ENCODE peak calls at places on chromosomes 12 and 14, in ten cellular contexts. W, I, M, L, Z, Y, G, K, O and S are unnamed samples.

GRCh38 chr12:121427556-121428055 is 27.7 kb downstream of the RNF34 start:
- DNase-seq in W (no peak), I (no peak), M (no peak), L (no peak), Z (no peak), Y (no peak), G (no peak), K (no peak), O (no peak), S (no peak)

GRCh38 chr14:79514700-79515099 is 696.6 kb downstream of the DIO2 start:
- DNase-seq in W (no peak), I (no peak), M (peak; percentile 61), L (no peak), Z (no peak), Y (no peak), G (no peak), K (peak; percentile 4), O (no peak), S (no peak)

GRCh38 chr12:118237053-118237665 is 101.2 kb downstream of the PEBP1 start:
- DNase-seq in W (no peak), I (peak; percentile 70), M (no peak), L (no peak), Z (no peak), Y (no peak), G (no peak), K (no peak), O (no peak), S (no peak)

GRCh38 chr12:7093892-7094291 is 1.6 kb upstream of the C1R start:
- DNase-seq in W (no peak), I (no peak), M (peak; percentile 32), L (no peak), Z (no peak), Y (no peak), G (no peak), K (peak; percentile 89), O (peak; percentile 42), S (no peak)

GRCh38 chr12:68611094-68611818 is 557 bp downstream of the RAP1B start:
- DNase-seq in W (peak; percentile 35), I (peak; percentile 65), M (peak; percentile 71), L (peak; percentile 65), Z (peak; percentile 18), Y (peak; percentile 34), G (peak; percentile 34), K (peak; percentile 69), O (peak; percentile 81), S (peak; percentile 67)

GRCh38 chr12:32497864-32498263 is 98.5 kb downstream of the FGD4 start:
- DNase-seq in W (no peak), I (no peak), M (no peak), L (no peak), Z (no peak), Y (no peak), G (no peak), K (no peak), O (no peak), S (no peak)

GRCh38 chr12:118534003-118534402 is 157.6 kb downstream of the SUDS3 start:
- DNase-seq in W (no peak), I (no peak), M (no peak), L (no peak), Z (no peak), Y (no peak), G (no peak), K (no peak), O (no peak), S (no peak)

GRCh38 chr12:40586823-40587222 is 105.4 kb upstream of the CNTN1 start:
- DNase-seq in W (no peak), I (no peak), M (no peak), L (no peak), Z (no peak), Y (no peak), G (no peak), K (no peak), O (no peak), S (no peak)

GRCh38 chr12:54936736-54937135 is 47.8 kb downstream of the TESPA1 start:
- DNase-seq in W (peak; percentile 18), I (no peak), M (peak; percentile 65), L (no peak), Z (no peak), Y (no peak), G (no peak), K (peak; percentile 29), O (no peak), S (no peak)

GRCh38 chr14:71521238-71521637 is 411.0 kb upstream of the RGS6 start:
- DNase-seq in W (no peak), I (no peak), M (no peak), L (no peak), Z (no peak), Y (no peak), G (no peak), K (no peak), O (no peak), S (no peak)

GRCh38 chr14:81298122-81298521 is 77.4 kb upstream of the GTF2A1 start:
- DNase-seq in W (no peak), I (no peak), M (no peak), L (no peak), Z (no peak), Y (no peak), G (no peak), K (no peak), O (no peak), S (no peak)

GRCh38 chr12:56298828-56299227 is 1.3 kb downstream of the CS start:
- DNase-seq in W (no peak), I (peak; percentile 8), M (no peak), L (no peak), Z (no peak), Y (no peak), G (no peak), K (no peak), O (peak; percentile 35), S (no peak)

GRCh38 chr14:100901391-100902183 is 1.9 kb downstream of the RTL1 start:
- DNase-seq in W (no peak), I (no peak), M (no peak), L (no peak), Z (no peak), Y (no peak), G (no peak), K (no peak), O (no peak), S (no peak)

GRCh38 chr12:62983594-62983993 is 48.6 kb upstream of the PPM1H start:
- DNase-seq in W (no peak), I (peak; percentile 37), M (peak; percentile 6), L (no peak), Z (no peak), Y (no peak), G (no peak), K (no peak), O (no peak), S (no peak)
- TF ChIP-seq CTCF in W (no peak), I (peak; percentile 18), M (peak; percentile 12), L (no peak), Z (peak; percentile 39), Y (peak; percentile 50), G (no peak), K (no peak), O (no peak), S (no peak)

GRCh38 chr12:95721320-95721719 is 69.2 kb downstream of the NTN4 start:
- DNase-seq in W (peak; percentile 36), I (peak; percentile 18), M (no peak), L (no peak), Z (no peak), Y (peak; percentile 5), G (no peak), K (no peak), O (no peak), S (no peak)
- TF ChIP-seq CTCF in W (no peak), I (no peak), M (no peak), L (no peak), Z (no peak), Y (peak; percentile 40), G (no peak), K (peak; percentile 22), O (no peak), S (no peak)

GRCh38 chr14:55111122-55111705 is 17.8 kb upstream of the LGALS3 start:
- DNase-seq in W (no peak), I (no peak), M (no peak), L (no peak), Z (no peak), Y (no peak), G (no peak), K (no peak), O (no peak), S (no peak)
- TF ChIP-seq CTCF in W (no peak), I (no peak), M (no peak), L (no peak), Z (no peak), Y (no peak), G (peak; percentile 39), K (no peak), O (no peak), S (no peak)

GRCh38 chr12:124365726-124366430 is 71.0 kb downstream of the RFLNA start:
- DNase-seq in W (no peak), I (no peak), M (no peak), L (no peak), Z (no peak), Y (no peak), G (no peak), K (no peak), O (no peak), S (no peak)
- TF ChIP-seq CTCF in W (no peak), I (no peak), M (no peak), L (no peak), Z (no peak), Y (no peak), G (no peak), K (no peak), O (no peak), S (no peak)

DNA sequence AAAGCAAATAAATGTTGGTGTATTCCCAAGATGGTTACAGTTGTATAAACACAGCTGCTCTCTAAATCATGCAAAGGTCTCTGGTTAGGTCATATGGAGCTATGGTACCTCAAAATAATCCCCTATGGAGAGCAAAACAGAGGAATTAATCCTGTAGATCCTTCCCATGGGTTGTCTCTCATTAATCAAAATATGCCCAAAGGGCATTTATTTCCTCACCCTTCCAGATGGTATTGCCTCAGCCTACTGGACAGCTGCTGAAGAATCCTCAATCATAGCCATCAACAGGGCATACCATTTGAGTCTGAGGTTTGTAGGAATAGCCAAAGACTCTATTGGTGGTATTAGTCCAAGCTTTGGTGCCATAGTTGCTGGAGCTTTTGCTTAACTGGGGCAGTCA is 360.9 kb downstream of the RPL10L start:
- DNase-seq in W (no peak), I (no peak), M (no peak), L (no peak), Z (no peak), Y (no peak), G (no peak), K (no peak), O (no peak), S (no peak)
- TF ChIP-seq CTCF in W (no peak), I (no peak), M (no peak), L (no peak), Z (no peak), Y (no peak), G (no peak), K (no peak), O (no peak), S (no peak)

GRCh38 chr14:22640192-22640591 is 4.0 kb downstream of the OR6J1 start:
- DNase-seq in W (no peak), I (no peak), M (no peak), L (no peak), Z (no peak), Y (no peak), G (no peak), K (no peak), O (no peak), S (no peak)
- TF ChIP-seq CTCF in W (no peak), I (no peak), M (no peak), L (no peak), Z (no peak), Y (no peak), G (no peak), K (no peak), O (no peak), S (no peak)

GRCh38 chr12:114403044-114403689 is 2.8 kb downstream of the TBX5 start:
- DNase-seq in W (no peak), I (no peak), M (peak; percentile 22), L (no peak), Z (no peak), Y (peak; percentile 63), G (peak; percentile 44), K (peak; percentile 86), O (no peak), S (peak; percentile 80)
- TF ChIP-seq CTCF in W (no peak), I (no peak), M (no peak), L (no peak), Z (no peak), Y (peak; percentile 71), G (peak; percentile 51), K (peak; percentile 34), O (peak; percentile 19), S (peak; percentile 52)